ENCODE peak calls at places on chromosomes 6 and 20, in five cellular contexts. V, O, N, T and D are unnamed samples.

GRCh38 chr20:43938932-43939761 is 24.5 kb downstream of the TOX2 start:
- DNase-seq in N (peak; percentile 63), O (no peak), T (no peak), V (no peak), D (peak; percentile 21)

GRCh38 chr6:147738089-147738488 is 229.6 kb downstream of the SAMD5 start:
- DNase-seq in O (no peak), V (peak; percentile 9), N (no peak), T (no peak), D (no peak)

GRCh38 chr20:58306421-58307261 is 2.9 kb upstream of the RAB22A start:
- DNase-seq in O (no peak), V (no peak), N (no peak), T (no peak), D (no peak)

GRCh38 chr6:3884007-3884745 is 35.0 kb downstream of the FAM50B start:
- DNase-seq in V (no peak), O (no peak), N (no peak), T (no peak), D (no peak)

GRCh38 chr20:37007898-37008649 is 56.6 kb upstream of the SAMHD1 start:
- DNase-seq in O (no peak), N (no peak), V (no peak), T (no peak), D (no peak)

GRCh38 chr6:152531659-152532058 is 105.5 kb downstream of the SYNE1 start:
- DNase-seq in T (no peak), V (no peak), N (no peak), O (no peak), D (no peak)

GRCh38 chr20:10216146-10216741 is 2.4 kb upstream of the SNAP25 start:
- DNase-seq in N (no peak), T (no peak), V (no peak), O (no peak), D (no peak)

GRCh38 chr6:15088904-15089568 is 156.8 kb upstream of the JARID2 start:
- DNase-seq in V (no peak), N (no peak), T (no peak), O (no peak), D (no peak)

GRCh38 chr20:62176866-62177265 is 6.0 kb upstream of the MTG2 start:
- DNase-seq in V (peak; percentile 14), N (peak; percentile 19), T (no peak), O (no peak), D (no peak)

GRCh38 chr6:131948221-131948661 is 2.9 kb downstream of the CCN2 start:
- DNase-seq in N (no peak), O (no peak), V (no peak), T (no peak), D (no peak)
- H3K4me3 ChIP-seq in N (peak overlapping the region; percentile 70), O (peak overlapping the region; percentile 75), V (peak overlapping the region; percentile 67), T (no peak overlapping the region), D (peak overlapping the region; percentile 78)

DNA sequence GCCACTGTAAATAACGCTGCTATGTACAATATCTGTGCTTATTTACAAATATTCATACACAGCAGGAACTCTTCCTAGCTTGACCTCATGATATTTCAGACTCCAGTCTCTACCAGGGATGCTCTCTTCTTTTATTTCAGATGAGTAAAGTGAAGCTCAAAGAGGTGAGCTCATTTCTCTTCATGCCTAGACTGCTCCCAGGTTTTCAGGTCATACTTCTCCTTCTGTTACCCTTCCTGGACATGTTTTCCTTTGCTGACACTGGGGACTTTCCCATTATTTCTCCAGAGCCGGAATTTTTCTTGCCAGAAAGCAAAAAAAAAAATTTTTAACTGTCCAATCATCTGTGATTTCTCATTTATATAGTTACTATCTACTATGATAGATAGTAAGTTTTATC is 147.2 kb upstream of the DST start:
- DNase-seq in V (no peak), T (no peak), N (no peak), O (no peak), D (no peak)
- H3K4me1 ChIP-seq in V (no peaks in the 10 kb centered on the region), T (peaks cover 6% of the 10 kb centered on the region), N (peaks cover 61% of the 10 kb centered on the region), O (no peaks in the 10 kb centered on the region), D (peaks cover 9% of the 10 kb centered on the region)

GRCh38 chr6:49553353-49553752 is 2.9 kb downstream of the C6orf141 start:
- DNase-seq in T (no peak), V (no peak), O (no peak), N (no peak), D (no peak)
- H3K4me3 ChIP-seq in T (no peak overlapping the region), V (no peak overlapping the region), O (no peak overlapping the region), N (no peak overlapping the region), D (no peak overlapping the region)

DNA sequence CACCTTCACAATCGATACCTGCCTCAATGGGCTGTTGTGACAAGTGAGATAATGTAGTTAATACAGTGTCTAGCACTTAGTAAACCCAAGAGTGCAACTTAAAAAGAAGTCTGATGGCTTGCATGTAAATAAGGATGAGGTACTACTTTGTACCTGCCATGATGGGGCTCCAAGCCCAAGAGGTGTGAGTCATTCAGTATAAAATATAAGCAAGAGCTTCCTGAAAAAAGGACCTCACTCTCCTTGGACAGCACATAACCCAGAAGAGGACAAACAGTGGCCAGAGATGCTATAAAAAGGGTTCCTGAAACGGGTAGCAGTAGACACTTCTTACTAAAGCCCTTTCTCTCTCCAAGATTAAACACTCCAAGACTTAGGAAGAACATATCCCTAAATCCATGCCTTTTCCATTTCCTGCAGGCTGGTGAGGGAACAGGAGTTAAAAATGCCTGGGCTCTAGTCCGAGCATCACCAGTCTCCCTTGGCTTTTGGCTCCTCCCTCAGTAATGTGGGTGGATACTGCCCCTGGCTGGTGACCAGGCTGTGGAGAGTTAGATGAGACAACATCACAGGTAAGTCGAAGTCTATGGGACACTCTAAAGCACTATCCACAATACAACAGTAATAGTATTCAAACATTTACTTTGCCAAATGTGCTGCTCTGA is 4.2 kb downstream of the UBE2V1 start:
- DNase-seq in N (no peak), V (no peak), O (no peak), T (no peak), D (no peak)
- H3K4me1 ChIP-seq in N (peaks cover 70% of the 10 kb centered on the region), V (peaks cover 15% of the 10 kb centered on the region), O (peaks cover 21% of the 10 kb centered on the region), T (peaks cover 5% of the 10 kb centered on the region), D (peaks cover 79% of the 10 kb centered on the region)